ENCODE peak calls at places on chromosomes 5 and 9, in six cellular contexts. B is H54, C is Peyer's patch, G is A549, N is spleen, D is H1. M is an unnamed sample.

GRCh38 chr5:43973318-43973717 is 370.3 kb downstream of the NNT start:
- DNase-seq in B (no peak), C (no peak), G (no peak), N (no peak), D (no peak), M (no peak)

GRCh38 chr9:131747352-131747751 is 7.5 kb upstream of the RAPGEF1 start:
- DNase-seq in B (no peak), C (no peak), G (peak), N (no peak), D (no peak), M (no peak)

GRCh38 chr5:110329955-110330354 is 396.5 kb downstream of the TMEM232 start:
- DNase-seq in B (no peak), C (no peak), G (no peak), N (no peak), D (no peak), M (no peak)

GRCh38 chr5:54325610-54326311 is 15.4 kb upstream of the ARL15 start:
- DNase-seq in B (no peak), C (no peak), G (no peak), N (no peak), D (no peak), M (no peak)

GRCh38 chr9:87498046-87498815 is 564 bp downstream of the DAPK1 start:
- DNase-seq in B (no peak), C (no peak), G (peak), N (peak), D (no peak), M (no peak)

GRCh38 chr5:72248352-72249032 is 71.5 kb downstream of the MRPS27 start:
- DNase-seq in B (peak), C (no peak), G (peak), N (no peak), D (no peak), M (no peak)

GRCh38 chr9:115985657-115986056 is 167.9 kb upstream of the PAPPA start:
- DNase-seq in B (no peak), C (no peak), G (no peak), N (no peak), D (no peak), M (no peak)

GRCh38 chr9:108136646-108137045 is 647.1 kb upstream of the KLF4 start:
- DNase-seq in B (no peak), C (no peak), G (no peak), N (no peak), D (no peak), M (no peak)

GRCh38 chr5:168401226-168401625 is 85.0 kb upstream of the RARS1 start:
- DNase-seq in B (no peak), C (no peak), G (no peak), N (peak), D (no peak), M (no peak)

GRCh38 chr9:4667681-4668080 is 1.4 kb upstream of the SPATA6L start:
- DNase-seq in B (no peak), C (no peak), G (no peak), N (no peak), D (no peak), M (no peak)

GRCh38 chr9:107243757-107244156 is 39.3 kb upstream of the RAD23B start:
- DNase-seq in B (peak), C (no peak), G (peak), N (no peak), D (no peak), M (no peak)

GRCh38 chr9:68678430-68678829 is 26.6 kb upstream of the PIP5K1B start:
- DNase-seq in B (no peak), C (no peak), G (peak), N (no peak), D (no peak), M (no peak)

GRCh38 chr5:180467028-180467427 is 27.2 kb upstream of the CNOT6 start:
- DNase-seq in B (peak), C (no peak), G (peak), N (peak), D (no peak), M (no peak)

GRCh38 chr5:16346380-16346779 is 119.2 kb downstream of the ZNF622 start:
- DNase-seq in B (no peak), C (no peak), G (no peak), N (no peak), D (no peak), M (no peak)

GRCh38 chr9:91307279-91307678 is 54.4 kb downstream of the AUH start:
- DNase-seq in B (no peak), C (no peak), G (no peak), N (no peak), D (no peak), M (no peak)

GRCh38 chr9:133707065-133707760 is 30.9 kb downstream of the SARDH start:
- DNase-seq in B (no peak), C (no peak), G (no peak), N (peak), D (no peak), M (peak)

GRCh38 chr9:64773491-64773931 is 511.5 kb downstream of the FOXD4L5 start:
- DNase-seq in B (no peak), C (peak), G (no peak), N (peak), D (no peak), M (peak)

GRCh38 chr5:117318528-117318927 is 743.9 kb upstream of the SEMA6A start:
- DNase-seq in B (no peak), C (no peak), G (peak), N (peak), D (peak), M (no peak)

GRCh38 chr5:135743684-135744083 is 90.8 kb upstream of the SLC25A48 start:
- DNase-seq in B (no peak), C (no peak), G (no peak), N (no peak), D (no peak), M (no peak)
- TF ChIP-seq POLR2A in B (no peak), C (no peak), G (no peak), N (no peak), D (no peak), M (no peak)

GRCh38 chr5:131635755-131636479 is 888 bp upstream of the RAPGEF6 start:
- DNase-seq in B (no peak), C (no peak), G (peak), N (no peak), D (no peak), M (no peak)
- TF ChIP-seq POLR2A in B (no peak), C (no peak), G (no peak), N (no peak), D (peak), M (no peak)

DNA sequence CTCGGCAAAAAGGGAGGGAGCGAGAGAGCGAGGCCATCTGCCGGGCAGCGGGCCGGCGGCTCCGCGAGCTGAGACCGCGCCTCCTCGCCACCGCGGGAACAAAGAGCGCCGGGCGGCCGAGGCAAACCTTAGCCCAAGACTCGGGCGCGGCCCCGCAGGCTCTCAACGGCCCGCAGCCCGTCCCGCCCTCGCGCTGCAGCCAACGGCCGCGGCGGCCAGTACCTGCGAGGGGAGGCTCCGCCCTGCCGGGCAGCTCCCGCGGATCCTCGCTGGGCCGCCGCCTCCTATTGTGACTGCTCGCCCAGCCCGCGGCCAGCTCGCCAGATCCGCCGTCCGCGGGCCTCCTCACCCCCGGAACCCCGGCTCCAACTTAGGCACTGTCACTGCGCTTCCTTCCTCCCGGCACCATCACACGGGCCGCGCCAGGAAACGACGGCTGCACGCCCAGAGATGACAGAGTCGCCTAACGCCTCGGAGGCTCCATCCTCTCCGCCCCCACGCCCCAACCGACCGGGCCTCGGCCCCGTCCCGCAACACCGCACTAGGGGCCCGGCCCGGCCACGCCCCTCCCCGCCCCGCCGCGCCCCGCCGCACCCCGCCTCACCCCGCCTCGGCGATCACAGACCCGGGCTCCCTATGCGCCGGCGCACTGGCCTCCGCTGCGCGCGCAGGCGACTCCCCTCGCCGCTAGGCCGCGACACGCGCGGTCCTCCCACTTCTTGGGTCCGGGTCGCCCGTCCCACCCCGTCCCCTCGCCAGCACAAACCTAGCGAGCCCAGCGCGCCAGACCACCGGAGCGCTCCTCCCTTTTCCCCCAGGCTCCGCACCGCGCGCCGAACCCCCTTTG is 486 bp upstream of the RNF38 start:
- DNase-seq in B (peak), C (peak), G (peak), N (peak), D (peak), M (peak)
- TF ChIP-seq POLR2A in B (peak), C (peak), G (peak), N (peak), D (peak), M (no peak)

GRCh38 chr5:176388341-176389113 is at the start of the genes HIGD2A and NOP16:
- DNase-seq in B (peak), C (peak), G (peak), N (peak), D (peak), M (peak)
- TF ChIP-seq POLR2A in B (peak), C (no peak), G (peak), N (no peak), D (peak), M (peak)

GRCh38 chr9:32524558-32525461 is 1.2 kb downstream of the RIGI start:
- DNase-seq in B (no peak), C (no peak), G (no peak), N (peak), D (no peak), M (no peak)

GRCh38 chr9:32525506-32525905 is 490 bp downstream of the RIGI start:
- DNase-seq in B (no peak), C (no peak), G (no peak), N (no peak), D (no peak), M (no peak)

GRCh38 chr9:32523910-32524309 is 2.1 kb downstream of the RIGI start:
- DNase-seq in B (no peak), C (no peak), G (no peak), N (no peak), D (no peak), M (no peak)

GRCh38 chr9:32526707-32527048 is 682 bp upstream of the RIGI start:
- DNase-seq in B (no peak), C (no peak), G (no peak), N (no peak), D (no peak), M (no peak)

GRCh38 chr9:32526042-32526706 is at the start of gene RIGI:
- DNase-seq in B (peak), C (peak), G (peak), N (peak), D (peak), M (peak)
- TF ChIP-seq POLR2A in B (peak), C (no peak), G (peak), N (peak), D (peak), M (peak)

GRCh38 chr9:135929656-135930445 is 22.5 kb upstream of the CAMSAP1 start:
- DNase-seq in B (no peak), C (no peak), G (no peak), N (no peak), D (no peak), M (no peak)

GRCh38 chr9:135926402-135927194 is 19.3 kb upstream of the CAMSAP1 start:
- DNase-seq in B (peak), C (no peak), G (peak), N (peak), D (no peak), M (peak)

GRCh38 chr9:135927195-135928013 is 20.1 kb upstream of the CAMSAP1 start:
- DNase-seq in B (no peak), C (no peak), G (no peak), N (no peak), D (no peak), M (peak)

GRCh38 chr9:135928731-135929655 is 21.6 kb upstream of the CAMSAP1 start:
- DNase-seq in B (no peak), C (no peak), G (no peak), N (no peak), D (no peak), M (no peak)

DNA sequence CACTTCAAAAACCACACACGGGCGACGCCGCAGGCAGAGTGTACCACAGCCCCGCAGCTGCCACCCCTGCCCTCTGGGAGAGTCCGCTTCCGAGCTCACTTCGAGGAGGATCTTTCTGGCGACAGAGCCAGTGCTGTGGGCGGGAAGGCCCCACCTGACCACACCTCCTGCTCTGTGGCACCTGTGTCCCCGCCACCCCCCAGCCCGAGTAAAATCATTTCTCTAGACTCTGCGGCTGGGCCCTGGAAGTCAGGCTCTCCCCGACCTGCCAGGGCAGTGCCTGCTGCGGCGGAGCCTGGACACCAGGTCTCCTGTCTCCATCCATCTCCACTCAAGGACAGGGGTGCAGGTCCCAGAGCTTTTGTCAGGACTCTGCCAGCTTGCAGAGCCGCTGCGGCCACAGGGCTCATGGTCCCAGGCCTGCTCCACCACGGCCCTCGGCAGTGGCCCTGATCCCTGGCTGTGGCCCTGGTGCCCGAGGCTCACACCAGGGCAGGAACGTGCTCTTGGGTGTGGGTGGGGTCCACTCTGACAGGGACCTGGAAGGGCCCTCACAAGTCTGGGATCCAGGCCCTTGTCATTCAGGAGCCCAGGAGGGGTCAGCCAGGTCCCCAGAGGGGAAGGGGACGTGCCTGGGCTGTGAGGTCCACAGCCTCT is 20.9 kb upstream of the CAMSAP1 start:
- DNase-seq in B (no peak), C (no peak), G (no peak), N (no peak), D (no peak), M (no peak)
- TF ChIP-seq POLR2A in B (no peak), C (no peak), G (no peak), N (no peak), D (no peak), M (no peak)

M was measured in suprapubic skin.